ENCODE peak calls at places on chromosomes 12 and 14, in four cellular contexts. U is thyroid gland, R is A549, N is transverse colon. E is an unnamed sample.

GRCh38 chr12:15709524-15709923 is 79.7 kb downstream of the EPS8 start:
- DNase-seq in U (no peak), R (no peak), N (no peak), E (no peak)

GRCh38 chr12:48105321-48105866 is 485 bp downstream of the SENP1 start:
- DNase-seq in U (no peak), R (no peak), N (no peak), E (peak; percentile 80)

GRCh38 chr12:63822352-63822751 is 22.1 kb upstream of the SRGAP1 start:
- DNase-seq in U (no peak), R (no peak), N (no peak), E (no peak)

GRCh38 chr12:120314220-120314619 is 12.1 kb downstream of the SIRT4 start:
- DNase-seq in U (no peak), R (peak; percentile 51), N (no peak), E (no peak)

GRCh38 chr12:87779858-87780498 is 249.2 kb downstream of the C12orf50 start:
- DNase-seq in U (peak; percentile 67), R (peak; percentile 33), N (no peak), E (no peak)

GRCh38 chr12:104006929-104007328 is 41.3 kb downstream of the TDG start:
- DNase-seq in U (no peak), R (peak; percentile 20), N (no peak), E (no peak)

GRCh38 chr12:2258035-2258434 is 205.2 kb downstream of the CACNA1C start:
- DNase-seq in U (no peak), R (no peak), N (no peak), E (no peak)

GRCh38 chr12:14567311-14568195 is at the start of gene PLBD1:
- DNase-seq in U (peak; percentile 84), R (peak; percentile 56), N (peak; percentile 71), E (no peak)

GRCh38 chr12:39239484-39240143 is 203.3 kb downstream of the KIF21A start:
- DNase-seq in U (no peak), R (no peak), N (peak; percentile 51), E (no peak)

GRCh38 chr12:129520736-129521135 is 383.1 kb downstream of the TMEM132D start:
- DNase-seq in U (no peak), R (no peak), N (no peak), E (no peak)

GRCh38 chr12:122423258-122424165 is 1.0 kb upstream of the CLIP1 start:
- DNase-seq in U (no peak), R (peak; percentile 77), N (peak; percentile 31), E (peak; percentile 49)

GRCh38 chr12:68958337-68958736 is 25.4 kb upstream of the CPM start:
- DNase-seq in U (no peak), R (no peak), N (no peak), E (no peak)

GRCh38 chr14:26191666-26192065 is 406.2 kb downstream of the NOVA1 start:
- DNase-seq in U (no peak), R (no peak), N (no peak), E (no peak)

GRCh38 chr12:120534203-120534702 is at the start of gene RNF10:
- DNase-seq in U (peak; percentile 68), R (peak; percentile 94), N (peak; percentile 85), E (peak; percentile 92)

GRCh38 chr14:92198804-92199203 is 77.0 kb downstream of the CPSF2 start:
- DNase-seq in U (no peak), R (no peak), N (no peak), E (no peak)

GRCh38 chr12:97404549-97404948 is 58.1 kb upstream of the RMST start:
- DNase-seq in U (peak; percentile 64), R (peak; percentile 63), N (no peak), E (peak; percentile 39)

GRCh38 chr12:123532808-123533649 is 490 bp downstream of the RILPL1 start:
- DNase-seq in U (peak; percentile 46), R (peak; percentile 67), N (peak; percentile 30), E (peak; percentile 56)

DNA sequence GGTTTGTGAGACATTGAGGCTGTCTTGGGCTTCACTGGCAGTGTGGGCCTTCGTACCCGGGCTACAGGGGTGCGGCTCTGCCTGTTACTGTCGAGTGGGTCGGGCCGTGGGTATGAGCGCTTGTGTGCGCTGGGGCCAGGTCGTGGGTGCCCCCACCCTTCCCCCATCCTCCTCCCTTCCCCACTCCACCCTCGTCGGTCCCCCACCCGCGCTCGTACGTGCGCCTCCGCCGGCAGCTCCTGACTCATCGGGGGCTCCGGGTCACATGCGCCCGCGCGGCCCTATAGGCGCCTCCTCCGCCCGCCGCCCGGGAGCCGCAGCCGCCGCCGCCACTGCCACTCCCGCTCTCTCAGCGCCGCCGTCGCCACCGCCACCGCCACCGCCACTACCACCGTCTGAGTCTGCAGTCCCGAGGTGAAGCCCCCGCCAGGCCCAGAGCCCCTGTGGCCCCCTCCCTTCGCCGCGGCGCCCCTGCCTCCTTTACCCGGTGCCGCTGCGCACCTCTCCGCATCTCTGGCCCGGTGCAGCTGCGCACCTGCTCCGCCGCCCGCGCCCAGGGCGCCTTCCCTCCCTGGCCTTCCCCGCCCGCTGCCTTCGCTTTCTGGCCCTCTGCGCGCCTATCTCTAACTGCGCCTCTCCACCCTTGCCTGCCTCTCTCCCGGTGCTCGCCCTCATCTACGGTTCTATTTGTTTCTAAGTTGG is at the start of gene ENO2:
- DNase-seq in U (peak; percentile 77), R (peak; percentile 62), N (peak; percentile 81), E (peak; percentile 79)
- TF ChIP-seq POLR2A in U (no peak), R (peak; percentile 39), N (peak; percentile 35), E (peak; percentile 33)

DNA sequence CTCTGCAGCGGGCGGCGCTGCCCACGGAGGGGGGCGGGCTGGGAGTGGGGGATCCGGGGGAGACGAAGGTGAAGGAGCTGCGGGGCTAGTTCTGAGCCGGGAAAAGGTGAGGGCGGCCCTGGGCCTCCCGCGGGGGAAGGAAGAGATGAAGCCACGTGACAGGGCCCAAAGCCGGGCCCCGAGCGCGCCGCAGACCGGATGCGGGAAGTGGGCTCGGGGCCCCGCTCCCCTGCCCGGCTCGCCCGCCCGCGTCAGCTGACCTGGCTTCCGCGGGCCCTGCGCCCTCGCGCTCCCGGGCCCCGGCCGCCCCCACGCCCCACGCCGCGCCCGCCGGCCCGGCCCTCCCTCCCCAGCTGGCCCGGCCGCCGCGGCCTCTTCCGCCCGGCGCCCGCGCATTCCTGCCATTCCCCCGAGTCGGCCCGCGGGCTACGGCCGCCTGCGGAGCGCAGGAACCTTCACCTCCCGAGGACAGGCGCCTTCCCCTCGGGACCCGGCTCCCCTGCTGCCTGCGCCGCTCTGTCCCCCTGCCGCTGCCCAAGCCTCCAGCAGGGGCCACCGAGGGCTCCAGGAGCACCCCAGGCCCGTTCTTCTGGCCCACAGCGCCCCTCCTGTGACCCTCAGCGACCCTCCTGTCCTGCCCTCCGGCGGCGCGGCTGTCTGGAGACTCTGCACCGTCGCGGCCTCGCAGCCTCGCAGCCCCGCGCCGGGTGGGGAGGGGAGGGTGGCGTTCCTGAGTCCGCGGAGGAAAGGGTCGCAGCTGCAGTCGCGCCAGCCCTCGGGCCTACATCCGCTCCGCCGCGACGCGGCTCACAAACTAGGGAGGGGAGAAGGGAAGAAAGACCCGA is 20.4 kb downstream of the NINJ2 start:
- DNase-seq in U (peak; percentile 83), R (peak; percentile 83), N (peak; percentile 84), E (peak; percentile 86)
- TF ChIP-seq POLR2A in U (no peak), R (peak; percentile 24), N (peak; percentile 64), E (no peak)

GRCh38 chr14:23286020-23286903 is at the start of gene HOMEZ:
- DNase-seq in U (peak; percentile 100), R (peak; percentile 98), N (peak; percentile 99), E (peak; percentile 99)
- TF ChIP-seq POLR2A in U (peak; percentile 47), R (peak; percentile 61), N (peak; percentile 85), E (peak; percentile 90)

GRCh38 chr12:53207042-53207441 is at the start of gene ITGB7:
- DNase-seq in U (no peak), R (no peak), N (peak; percentile 81), E (no peak)
- TF ChIP-seq POLR2A in U (no peak), R (no peak), N (peak; percentile 58), E (no peak)

DNA sequence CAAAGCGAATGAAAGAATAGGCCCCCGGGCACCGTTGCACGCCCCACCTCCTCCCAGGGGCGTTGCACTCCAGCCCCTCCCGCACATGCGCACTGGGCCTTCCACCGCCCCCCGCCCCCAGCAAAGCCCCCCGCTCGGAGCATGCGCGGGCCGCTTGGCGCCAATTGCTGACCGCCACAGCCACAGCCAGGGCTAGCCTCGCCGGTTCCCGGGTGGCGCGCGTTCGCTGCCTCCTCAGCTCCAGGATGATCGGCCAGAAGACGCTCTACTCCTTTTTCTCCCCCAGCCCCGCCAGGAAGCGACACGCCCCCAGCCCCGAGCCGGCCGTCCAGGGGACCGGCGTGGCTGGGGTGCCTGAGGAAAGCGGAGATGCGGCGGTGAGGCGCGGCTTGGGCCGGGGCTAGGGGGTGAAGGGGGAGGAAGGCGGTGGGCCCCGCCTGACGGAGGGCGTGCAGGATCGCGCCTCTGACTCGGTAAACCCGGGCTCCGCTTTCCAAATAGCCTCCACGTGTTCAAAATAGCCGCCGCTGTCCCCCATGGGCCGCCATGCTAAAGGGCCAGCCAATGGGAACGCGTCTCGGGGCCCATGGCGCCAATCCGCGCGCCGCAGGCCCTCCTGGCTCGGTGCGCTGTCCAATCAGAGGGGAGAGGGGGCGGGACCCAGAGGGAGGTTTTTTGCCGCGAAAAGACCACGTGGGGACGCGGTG is at the start of gene UNG:
- DNase-seq in U (peak; percentile 98), R (peak; percentile 97), N (peak; percentile 98), E (peak; percentile 95)
- TF ChIP-seq POLR2A in U (no peak), R (peak; percentile 54), N (no peak), E (no peak)

GRCh38 chr14:102775855-102776760 is 1.1 kb upstream of the TRAF3 start:
- DNase-seq in U (no peak), R (peak; percentile 75), N (peak; percentile 70), E (no peak)

GRCh38 chr14:102778616-102779351 is 1.5 kb downstream of the TRAF3 start:
- DNase-seq in U (no peak), R (no peak), N (no peak), E (no peak)

GRCh38 chr14:102774391-102775153 is 2.7 kb upstream of the TRAF3 start:
- DNase-seq in U (peak; percentile 70), R (peak; percentile 81), N (peak; percentile 64), E (peak; percentile 60)

GRCh38 chr14:102777711-102778615 is 714 bp downstream of the TRAF3 start:
- DNase-seq in U (peak; percentile 28), R (no peak), N (peak; percentile 26), E (peak; percentile 49)

DNA sequence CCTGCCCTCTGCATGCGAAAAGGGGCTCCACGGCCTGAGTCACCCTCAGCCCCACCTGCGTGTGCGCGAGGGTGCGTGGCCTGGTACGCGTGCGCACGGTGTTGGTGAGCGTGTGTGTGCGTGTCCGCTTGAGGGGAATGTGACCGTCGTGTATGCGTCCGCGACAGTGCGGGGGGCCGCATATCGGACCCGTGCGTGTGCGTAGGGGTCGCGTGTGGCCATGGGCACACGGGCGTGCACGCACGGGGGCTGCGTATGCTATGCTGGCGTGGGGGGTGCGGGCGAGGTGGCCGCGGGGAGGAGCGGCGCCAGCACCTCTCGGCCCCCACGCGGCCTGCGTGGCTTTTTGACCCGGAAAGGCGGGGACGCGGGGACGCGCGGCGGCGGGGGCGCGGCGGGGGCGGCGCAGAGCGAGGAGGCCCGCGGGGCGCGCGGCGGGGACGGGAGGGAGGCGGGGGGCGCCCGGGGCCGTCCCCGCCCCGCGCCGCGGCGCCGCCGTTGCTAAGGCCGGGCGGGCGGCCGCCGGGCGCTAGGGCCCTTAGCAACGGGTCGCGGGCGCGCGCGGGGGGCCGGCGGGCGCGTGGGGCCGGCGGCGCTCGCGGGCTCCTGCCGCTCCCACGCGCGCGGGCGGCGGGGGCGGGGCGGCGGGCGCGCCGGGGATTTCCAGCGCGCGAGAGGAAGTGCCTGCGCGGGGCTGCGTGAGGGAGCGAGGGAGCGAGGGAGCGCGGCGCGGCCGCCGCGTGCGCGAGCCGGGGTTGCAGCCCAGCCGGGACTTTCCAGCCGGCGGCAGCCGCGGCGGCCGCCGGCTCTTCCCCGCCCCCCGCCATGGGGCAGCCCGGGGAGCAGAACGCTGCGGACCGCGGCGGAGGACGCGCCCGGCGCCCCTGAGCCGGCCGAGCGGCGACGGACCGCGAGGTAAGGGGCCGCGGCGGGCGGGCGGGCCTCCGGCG is at the start of gene TRAF3:
- DNase-seq in U (peak; percentile 65), R (peak; percentile 42), N (peak; percentile 76), E (peak; percentile 67)
- TF ChIP-seq POLR2A in U (no peak), R (peak; percentile 23), N (no peak), E (no peak)

GRCh38 chr14:77320238-77320935 is at the start of gene POMT2:
- DNase-seq in U (peak; percentile 95), R (peak; percentile 93), N (peak; percentile 95), E (peak; percentile 93)
- TF ChIP-seq POLR2A in U (peak; percentile 33), R (peak; percentile 68), N (peak; percentile 40), E (peak; percentile 43)